ENCODE peak calls at places on chromosomes 16 and 17, in six cellular contexts. F, C, J, X, Y and V are unnamed samples.

GRCh38 chr17:60157487-60158040 is 7.8 kb downstream of the CA4 start:
- DNase-seq in X (no peak), J (no peak), F (no peak), Y (no peak), C (no peak), V (no peak)

GRCh38 chr17:73228748-73229236 is 32.9 kb downstream of the CPSF4L start:
- DNase-seq in C (peak), F (no peak), X (peak), J (no peak), Y (peak), V (peak)

GRCh38 chr16:48049832-48050231 is 106.0 kb downstream of the ABCC12 start:
- DNase-seq in C (no peak), X (no peak), Y (no peak), F (no peak), J (no peak), V (no peak)

GRCh38 chr17:68539536-68540469 is 27.6 kb downstream of the PRKAR1A start:
- DNase-seq in J (no peak), X (no peak), F (no peak), Y (no peak), C (peak), V (no peak)

GRCh38 chr17:68143425-68143824 is 104.4 kb upstream of the AMZ2 start:
- DNase-seq in J (no peak), X (no peak), Y (no peak), C (no peak), F (no peak), V (no peak)

GRCh38 chr17:49197346-49197998 is 12.9 kb downstream of the GNGT2 start:
- DNase-seq in C (no peak), X (no peak), F (no peak), J (no peak), Y (no peak), V (no peak)

GRCh38 chr16:89827383-89828198 is 684 bp upstream of the SPIRE2 start:
- DNase-seq in F (no peak), C (peak), Y (no peak), X (peak), J (peak), V (no peak)

GRCh38 chr16:59067207-59067606 is 333.1 kb upstream of the GOT2 start:
- DNase-seq in Y (no peak), F (no peak), X (no peak), C (no peak), J (peak), V (no peak)

GRCh38 chr16:80569440-80570105 is 28.8 kb downstream of the DYNLRB2 start:
- DNase-seq in J (no peak), X (no peak), C (peak), F (no peak), Y (peak), V (peak)

GRCh38 chr16:23244122-23244521 is 58.0 kb upstream of the SCNN1B start:
- DNase-seq in F (no peak), Y (no peak), X (no peak), J (no peak), C (no peak), V (no peak)

GRCh38 chr16:616771-617586 is 13.8 kb upstream of the WFIKKN1 start:
- DNase-seq in J (no peak), F (no peak), C (no peak), X (no peak), Y (no peak), V (no peak)

GRCh38 chr16:47503936-47504335 is 42.8 kb downstream of the PHKB start:
- DNase-seq in C (no peak), J (no peak), Y (no peak), F (no peak), X (no peak), V (no peak)

GRCh38 chr17:65594585-65594940 is 33.1 kb upstream of the AXIN2 start:
- DNase-seq in J (no peak), F (no peak), X (no peak), C (peak), Y (no peak), V (no peak)

GRCh38 chr17:43388198-43389021 is 10.4 kb upstream of the ARL4D start:
- DNase-seq in C (peak), Y (peak), F (peak), J (peak), X (peak), V (peak)

GRCh38 chr17:36933174-36934143 is 3.8 kb upstream of the LHX1 start:
- DNase-seq in X (no peak), C (no peak), F (no peak), J (no peak), Y (no peak), V (no peak)

GRCh38 chr17:30000755-30001257 is 59.4 kb downstream of the EFCAB5 start:
- DNase-seq in C (no peak), F (no peak), Y (no peak), J (no peak), X (no peak), V (no peak)

GRCh38 chr17:77049440-77049839 is 91.3 kb upstream of the SEC14L1 start:
- DNase-seq in C (no peak), X (no peak), J (no peak), Y (no peak), F (no peak), V (no peak)

GRCh38 chr17:82915010-82915696 is 75.3 kb upstream of the ZNF750 start:
- DNase-seq in C (no peak), Y (no peak), F (no peak), J (no peak), X (no peak), V (no peak)

GRCh38 chr16:87581867-87582220 is 20.5 kb upstream of the JPH3 start:
- DNase-seq in F (no peak), Y (no peak), C (peak), X (peak), J (peak), V (no peak)

GRCh38 chr17:32449963-32450362 is 5.7 kb downstream of the PSMD11 start:
- DNase-seq in Y (no peak), C (no peak), F (no peak), X (no peak), J (no peak), V (no peak)

GRCh38 chr16:51155199-51155607 is 4.1 kb upstream of the SALL1 start:
- DNase-seq in J (no peak), X (no peak), F (no peak), C (no peak), Y (no peak), V (no peak)